ENCODE peak calls at places on chromosomes 11 and 22, in nine cellular contexts. R is IMR-90, A is fibroblast of lung, Q is K562, K is NT2/D1, D is H9, H is mesendoderm, F is neuronal stem cell, P is HCT116. J is an unnamed sample.

GRCh38 chr11:61694971-61695706 is 14.9 kb downstream of the DAGLA start:
- DNase-seq in R (no peak), A (no peak), Q (no peak), K (no peak), D (peak), H (peak), F (no peak), P (no peak), J (no peak)

GRCh38 chr11:36540998-36541397 is 26.8 kb upstream of the RAG1 start:
- DNase-seq in R (peak), A (peak), Q (no peak), K (no peak), D (peak), H (peak), F (no peak), P (peak), J (no peak)

GRCh38 chr11:121467965-121468364 is 15.2 kb upstream of the SORL1-AS1 start:
- DNase-seq in R (no peak), A (peak), Q (no peak), K (no peak), D (no peak), H (no peak), F (no peak), P (no peak), J (no peak)

GRCh38 chr22:45640291-45640940 is 31.2 kb upstream of the ATXN10 start:
- DNase-seq in R (no peak), A (no peak), Q (no peak), K (no peak), D (no peak), H (no peak), F (no peak), P (no peak), J (no peak)

GRCh38 chr11:118663929-118664328 is 15.5 kb downstream of the TREH start:
- DNase-seq in R (no peak), A (no peak), Q (no peak), K (no peak), D (peak), H (peak), F (no peak), P (no peak), J (no peak)

GRCh38 chr11:119684361-119685072 is 44.5 kb downstream of the NECTIN1 start:
- DNase-seq in R (peak), A (peak), Q (peak), K (no peak), D (no peak), H (peak), F (no peak), P (no peak), J (no peak)

GRCh38 chr22:41991111-41991510 is 7.5 kb upstream of the WBP2NL start:
- DNase-seq in R (no peak), A (no peak), Q (no peak), K (no peak), D (no peak), H (no peak), F (no peak), P (no peak), J (no peak)

GRCh38 chr22:31233001-31233400 is 20.9 kb downstream of the LIMK2 start:
- DNase-seq in R (no peak), A (peak), Q (no peak), K (no peak), D (no peak), H (no peak), F (no peak), P (no peak), J (no peak)

GRCh38 chr11:118434123-118434552 is 2.2 kb upstream of the KMT2A start:
- DNase-seq in R (peak), A (peak), Q (no peak), K (no peak), D (no peak), H (no peak), F (no peak), P (no peak), J (no peak)

GRCh38 chr11:57800444-57801184 is 39.0 kb downstream of the CTNND1 start:
- DNase-seq in R (peak), A (peak), Q (peak), K (peak), D (peak), H (peak), F (peak), P (peak), J (no peak)

GRCh38 chr22:35761037-35761436 is 43.4 kb downstream of the APOL5 start:
- DNase-seq in R (peak), A (no peak), Q (no peak), K (no peak), D (no peak), H (peak), F (no peak), P (peak), J (no peak)

GRCh38 chr11:125300791-125301218 is 136.3 kb downstream of the PKNOX2 start:
- DNase-seq in R (peak), A (peak), Q (no peak), K (no peak), D (no peak), H (peak), F (no peak), P (no peak), J (peak)

GRCh38 chr22:22352376-22352999 is 107.9 kb downstream of the VPREB1 start:
- DNase-seq in R (no peak), A (no peak), Q (no peak), K (no peak), D (no peak), H (no peak), F (no peak), P (no peak), J (no peak)

GRCh38 chr11:78070606-78071005 is 6.9 kb downstream of the THRSP start:
- DNase-seq in R (no peak), A (no peak), Q (no peak), K (no peak), D (no peak), H (no peak), F (no peak), P (no peak), J (no peak)

GRCh38 chr11:134019500-134019899 is 49.4 kb upstream of the JAM3 start:
- DNase-seq in R (no peak), A (no peak), Q (no peak), K (no peak), D (no peak), H (no peak), F (no peak), P (no peak), J (no peak)

GRCh38 chr11:134015541-134015940 is 53.3 kb upstream of the JAM3 start:
- DNase-seq in R (no peak), A (no peak), Q (no peak), K (no peak), D (no peak), H (no peak), F (no peak), P (no peak), J (no peak)

GRCh38 chr11:134014502-134014901 is 54.4 kb upstream of the JAM3 start:
- DNase-seq in R (no peak), A (peak), Q (no peak), K (no peak), D (peak), H (peak), F (no peak), P (no peak), J (no peak)

GRCh38 chr11:134020598-134020997 is 48.3 kb upstream of the JAM3 start:
- DNase-seq in R (no peak), A (no peak), Q (no peak), K (no peak), D (no peak), H (no peak), F (no peak), P (no peak), J (no peak)

DNA sequence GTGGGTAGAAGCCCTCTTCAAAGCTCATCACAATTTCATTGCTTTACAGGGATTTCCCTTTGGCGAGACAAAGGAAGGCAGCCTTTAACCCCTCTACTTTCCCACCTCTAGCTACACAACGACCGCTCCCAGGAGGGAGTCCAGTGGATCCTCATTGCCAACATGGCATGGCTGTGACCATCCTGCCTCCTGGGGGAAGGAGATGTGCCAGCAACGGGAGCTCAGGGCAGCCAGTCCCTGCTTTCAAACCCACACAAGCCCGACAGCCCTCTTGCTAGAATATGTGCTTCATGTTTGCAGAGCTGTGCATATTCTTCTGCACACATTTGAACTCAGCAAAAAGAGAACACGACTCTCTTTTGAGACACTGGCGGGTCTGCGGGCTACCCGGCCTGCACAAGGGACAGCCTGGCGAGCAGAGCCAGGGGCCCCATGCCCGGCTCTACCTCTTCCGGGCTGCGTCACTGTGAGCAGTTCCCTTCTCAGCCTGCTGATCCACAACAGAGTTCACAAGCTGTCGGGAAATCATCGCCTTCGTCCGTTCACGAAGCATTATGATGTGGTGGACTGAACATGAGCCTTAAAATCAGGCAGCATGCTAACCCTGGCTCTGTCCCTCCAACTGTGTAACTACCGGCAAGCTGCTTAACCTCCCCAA is 51.0 kb upstream of the JAM3 start:
- DNase-seq in R (no peak), A (no peak), Q (no peak), K (no peak), D (no peak), H (no peak), F (no peak), P (no peak), J (no peak)
- H3K9ac ChIP-seq in R (no peak), A (no peak), Q (no peak), K (no peak), D (no peak), H (no peak), F (no peak), P (no peak), J (no peak)

GRCh38 chr11:96306600-96306932 is 36.4 kb downstream of the MAML2 start:
- DNase-seq in R (no peak), A (no peak), Q (no peak), K (no peak), D (no peak), H (peak), F (no peak), P (peak), J (no peak)
- H3K9ac ChIP-seq in R (peak), A (peak), Q (peak), K (no peak), D (no peak), H (no peak), F (no peak), P (peak), J (peak)

GRCh38 chr11:70877151-70877550 is 375.2 kb downstream of the SHANK2 start:
- DNase-seq in R (no peak), A (no peak), Q (no peak), K (no peak), D (no peak), H (no peak), F (no peak), P (no peak), J (peak)

GRCh38 chr11:70880416-70880815 is 372.0 kb downstream of the SHANK2 start:
- DNase-seq in R (no peak), A (no peak), Q (no peak), K (no peak), D (no peak), H (no peak), F (no peak), P (no peak), J (peak)

GRCh38 chr11:70876685-70877084 is 375.7 kb downstream of the SHANK2 start:
- DNase-seq in R (no peak), A (no peak), Q (no peak), K (no peak), D (no peak), H (no peak), F (no peak), P (no peak), J (peak)

GRCh38 chr11:70879601-70880285 is 372.6 kb downstream of the SHANK2 start:
- DNase-seq in R (no peak), A (no peak), Q (no peak), K (no peak), D (no peak), H (no peak), F (no peak), P (no peak), J (peak)

DNA sequence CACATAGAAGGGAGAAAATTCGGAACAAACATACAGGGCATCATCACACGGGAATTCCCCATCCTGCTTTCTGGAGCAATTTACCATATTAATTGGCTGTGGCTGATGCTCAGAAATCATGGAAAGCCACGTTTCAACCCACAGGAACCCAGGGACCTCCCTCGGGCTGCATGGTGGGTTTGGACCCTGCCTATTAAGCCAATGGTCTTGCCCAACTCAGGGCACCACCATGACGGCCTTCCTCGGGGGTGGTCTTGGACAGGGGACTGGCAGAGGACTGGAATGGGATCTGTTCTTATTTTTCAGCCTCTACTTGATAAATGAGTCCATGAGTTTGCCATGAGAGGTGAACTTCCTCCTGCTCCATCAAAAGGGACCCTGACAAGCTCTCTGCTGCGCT is 374.0 kb downstream of the SHANK2 start:
- DNase-seq in R (no peak), A (no peak), Q (no peak), K (no peak), D (no peak), H (no peak), F (no peak), P (no peak), J (peak)
- H3K9ac ChIP-seq in R (no peak), A (no peak), Q (no peak), K (no peak), D (no peak), H (no peak), F (no peak), P (no peak), J (no peak)

GRCh38 chr11:113771964-113772363 is 1.5 kb downstream of the ZW10 start:
- DNase-seq in R (no peak), A (no peak), Q (no peak), K (no peak), D (no peak), H (no peak), F (no peak), P (no peak), J (no peak)
- H3K9ac ChIP-seq in R (no peak), A (no peak), Q (peak), K (peak), D (no peak), H (no peak), F (no peak), P (peak), J (no peak)

DNA sequence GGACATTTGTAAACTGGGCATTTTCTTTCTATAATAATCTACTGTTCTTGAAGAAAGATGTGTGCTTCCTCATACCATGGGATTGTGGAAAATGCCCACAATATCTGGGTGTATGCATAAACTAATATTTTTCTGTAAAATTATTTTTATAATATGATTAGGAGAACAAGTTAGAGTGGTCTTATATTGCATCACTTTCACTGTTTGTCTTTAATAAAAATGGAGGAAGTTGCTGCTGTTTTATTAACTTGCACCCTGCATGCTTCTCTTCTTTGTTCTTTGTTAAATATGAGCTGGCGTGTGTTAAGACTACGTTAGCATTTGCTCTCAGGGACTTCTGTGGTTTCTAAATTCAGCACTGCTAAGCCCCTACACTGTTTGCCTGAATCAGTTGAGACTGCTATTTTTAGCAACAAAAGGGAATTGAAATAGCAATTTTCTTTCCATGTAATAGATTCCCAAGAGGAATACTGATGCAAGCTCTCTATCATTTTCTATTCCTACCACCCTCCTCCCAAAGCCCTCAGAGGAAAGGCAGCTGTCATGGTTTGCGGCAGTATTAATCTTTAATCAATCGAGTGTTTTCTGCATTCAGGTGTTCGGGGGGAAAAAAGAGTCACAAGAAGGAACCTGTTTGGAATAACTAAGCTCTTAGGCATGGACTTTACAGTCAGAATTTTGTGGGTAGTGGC is 56.1 kb downstream of the HSD17B12 start:
- DNase-seq in R (peak), A (peak), Q (no peak), K (no peak), D (no peak), H (no peak), F (no peak), P (no peak), J (no peak)
- H3K9ac ChIP-seq in R (peak), A (no peak), Q (peak), K (no peak), D (no peak), H (no peak), F (no peak), P (no peak), J (no peak)

DNA sequence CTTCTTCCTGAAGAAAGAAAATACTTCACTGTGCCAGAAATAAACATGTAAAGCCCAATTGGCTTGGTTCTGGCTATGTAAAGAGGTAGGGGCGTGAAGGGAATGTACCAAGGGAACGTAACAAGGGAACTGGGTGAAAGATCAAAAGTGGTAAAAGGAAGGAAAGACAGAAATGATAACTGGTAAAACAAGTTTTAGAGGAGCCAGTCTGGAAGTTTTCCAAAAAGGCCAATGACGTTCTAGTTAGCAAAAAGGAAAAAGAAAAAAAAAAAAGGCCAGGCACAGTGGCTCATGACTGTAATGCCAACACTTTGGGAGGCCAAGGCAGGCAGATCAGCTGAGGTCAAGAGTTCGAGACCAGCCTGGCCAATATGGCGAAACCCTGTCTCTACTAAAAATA is 21.2 kb upstream of the CRTAM start:
- DNase-seq in R (no peak), A (no peak), Q (no peak), K (no peak), D (no peak), H (no peak), F (no peak), P (peak), J (no peak)
- H3K9ac ChIP-seq in R (no peak), A (no peak), Q (no peak), K (no peak), D (no peak), H (no peak), F (no peak), P (no peak), J (no peak)

GRCh38 chr11:59208956-59209355 is 3.8 kb downstream of the MPEG1 start:
- DNase-seq in R (peak), A (peak), Q (no peak), K (no peak), D (no peak), H (no peak), F (no peak), P (no peak), J (no peak)
- H3K9ac ChIP-seq in R (no peak), A (no peak), Q (no peak), K (no peak), D (no peak), H (no peak), F (no peak), P (no peak), J (no peak)

DNA sequence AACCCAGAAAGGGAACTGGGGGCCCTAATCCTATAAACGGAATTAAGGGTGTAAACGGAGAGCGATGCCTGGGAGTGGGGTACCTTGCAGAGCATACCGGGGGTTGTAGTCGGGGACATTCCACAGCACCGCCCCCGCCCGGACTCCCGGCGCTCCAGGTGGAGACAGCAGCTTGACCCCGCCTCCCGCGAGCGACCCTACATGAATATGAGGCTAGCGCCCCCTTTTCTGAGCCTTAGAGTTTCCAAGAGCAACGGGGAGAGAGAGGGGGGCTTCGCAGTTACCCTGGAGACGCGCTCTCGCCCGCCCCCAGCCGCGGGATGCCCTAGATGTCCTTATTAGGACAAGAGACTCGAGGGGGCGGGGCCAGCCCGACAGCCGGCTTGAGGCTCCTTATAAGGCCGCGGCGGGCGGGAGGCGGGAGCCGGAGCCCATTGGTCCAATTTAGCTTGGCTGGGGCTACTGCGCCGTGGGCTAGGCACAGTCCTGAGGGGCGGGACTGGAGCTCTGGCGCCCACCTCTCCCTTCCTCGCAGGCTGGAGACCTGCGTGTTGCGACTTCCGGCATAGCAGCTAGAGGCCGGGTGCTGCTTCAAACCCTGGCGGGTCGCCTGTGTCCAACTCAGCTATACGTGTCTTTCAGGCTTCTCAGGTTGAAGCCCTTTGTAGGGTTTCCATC is 960 bp upstream of the MUS81 start:
- DNase-seq in R (peak), A (peak), Q (peak), K (peak), D (peak), H (peak), F (peak), P (peak), J (peak)
- H3K9ac ChIP-seq in R (peak), A (peak), Q (peak), K (peak), D (peak), H (peak), F (peak), P (peak), J (peak)

J was measured in kidney.